ENCODE peak calls at places on chromosomes 1 and 21, in seven cellular contexts. R is fibroblast of mammary gland, A is astrocyte of the spinal cord, D is RWPE1, G is heart left ventricle, E is A549, Y is left ventricle myocardium inferior. X is an unnamed sample.

GRCh38 chr1:21229246-21230000 is 52.7 kb upstream of the EIF4G3 start:
- DNase-seq in R (peak), A (peak), D (no peak), G (no peak), E (no peak), Y (no peak), X (no peak)

GRCh38 chr21:29647353-29647781 is 292.4 kb downstream of the GRIK1 start:
- DNase-seq in R (peak), A (peak), D (no peak), G (no peak), E (no peak), Y (no peak), X (no peak)

GRCh38 chr21:45393021-45393420 is 11.9 kb upstream of the COL18A1 start:
- DNase-seq in R (no peak), A (no peak), D (no peak), G (peak), E (no peak), Y (peak), X (no peak)

GRCh38 chr21:15706686-15707085 is 23.1 kb upstream of the USP25 start:
- DNase-seq in R (peak), A (peak), D (peak), G (no peak), E (peak), Y (no peak), X (peak)

GRCh38 chr1:221316491-221317056 is 425.3 kb downstream of the DUSP10 start:
- DNase-seq in R (peak), A (peak), D (no peak), G (no peak), E (no peak), Y (no peak), X (peak)

GRCh38 chr1:238647877-238648276 is 738.5 kb upstream of the CHRM3 start:
- DNase-seq in R (peak), A (peak), D (peak), G (no peak), E (peak), Y (no peak), X (peak)

GRCh38 chr1:168443899-168444298 is 99.9 kb downstream of the XCL2 start:
- DNase-seq in R (no peak), A (no peak), D (no peak), G (no peak), E (no peak), Y (no peak), X (no peak)

GRCh38 chr1:205351984-205352713 is 4.6 kb downstream of the KLHDC8A start:
- DNase-seq in R (peak), A (no peak), D (peak), G (no peak), E (no peak), Y (no peak), X (no peak)

GRCh38 chr1:71638081-71638766 is 557.4 kb upstream of the ZRANB2 start:
- DNase-seq in R (peak), A (peak), D (no peak), G (no peak), E (no peak), Y (no peak), X (no peak)

GRCh38 chr21:18041012-18041411 is 203.6 kb upstream of the CHODL start:
- DNase-seq in R (peak), A (peak), D (no peak), G (no peak), E (no peak), Y (no peak), X (no peak)

GRCh38 chr1:203744008-203744972 is 20.7 kb upstream of the LAX1 start:
- DNase-seq in R (peak), A (peak), D (no peak), G (no peak), E (no peak), Y (peak), X (peak)

GRCh38 chr1:214422137-214422671 is 129.2 kb downstream of the PTPN14 start:
- DNase-seq in R (peak), A (peak), D (peak), G (no peak), E (no peak), Y (no peak), X (no peak)

GRCh38 chr21:45778686-45779085 is 135.2 kb downstream of the PCBP3 start:
- DNase-seq in R (no peak), A (no peak), D (no peak), G (peak), E (no peak), Y (no peak), X (no peak)

GRCh38 chr1:107795994-107796393 is 169.0 kb downstream of the VAV3 start:
- DNase-seq in R (no peak), A (no peak), D (no peak), G (no peak), E (no peak), Y (no peak), X (no peak)

GRCh38 chr1:47788761-47789160 is 208.4 kb downstream of the TRABD2B start:
- DNase-seq in R (no peak), A (no peak), D (no peak), G (no peak), E (no peak), Y (no peak), X (no peak)

GRCh38 chr1:193417945-193418744 is 231.7 kb upstream of the B3GALT2 start:
- DNase-seq in R (peak), A (peak), D (peak), G (no peak), E (no peak), Y (no peak), X (no peak)

GRCh38 chr1:191142748-191143147 is 665.1 kb upstream of the BRINP3 start:
- DNase-seq in R (no peak), A (no peak), D (no peak), G (no peak), E (no peak), Y (no peak), X (no peak)

GRCh38 chr1:168092566-168093355 is 44.0 kb downstream of the GPR161 start:
- DNase-seq in R (peak), A (no peak), D (no peak), G (no peak), E (no peak), Y (no peak), X (no peak)

GRCh38 chr1:4220362-4220761 is 320.3 kb upstream of the C1orf174 start:
- DNase-seq in R (no peak), A (no peak), D (no peak), G (no peak), E (no peak), Y (no peak), X (no peak)

GRCh38 chr1:34470406-34470805 is 284.4 kb upstream of the GJB5 start:
- DNase-seq in R (no peak), A (no peak), D (no peak), G (no peak), E (no peak), Y (no peak), X (no peak)

GRCh38 chr21:31780944-31781343 is 49.0 kb upstream of the SCAF4 start:
- DNase-seq in R (no peak), A (no peak), D (peak), G (no peak), E (no peak), Y (no peak), X (no peak)
- TF ChIP-seq CTCF in R (no peak), A (no peak), D (peak), G (no peak), E (peak), Y (no peak), X (no peak)

DNA sequence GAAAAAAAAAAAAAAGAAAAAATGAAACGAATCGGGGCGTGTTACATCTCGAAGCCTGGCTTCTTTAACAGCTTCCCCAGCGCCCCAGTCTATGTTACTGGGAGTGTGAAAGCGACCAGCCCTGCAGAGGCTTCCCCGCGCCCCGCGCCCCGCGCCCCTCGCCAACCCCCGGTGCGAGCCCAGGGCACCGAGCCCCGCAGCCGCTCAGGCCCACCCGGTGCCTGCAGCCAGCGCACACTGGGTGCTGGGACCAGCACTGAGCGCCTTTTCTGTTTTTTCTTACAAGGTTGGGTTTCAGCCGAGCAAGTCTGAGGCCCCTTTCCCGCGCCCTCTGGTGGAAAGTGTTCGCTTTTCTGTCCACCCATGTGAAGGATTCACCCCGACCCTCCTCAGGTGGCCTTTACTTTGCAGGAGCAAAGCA is 42.1 kb upstream of the ZNF496 start:
- DNase-seq in R (peak), A (peak), D (peak), G (peak), E (no peak), Y (peak), X (no peak)
- TF ChIP-seq CTCF in R (peak), A (peak), D (no peak), G (peak), E (no peak), Y (peak), X (peak)

GRCh38 chr1:234687011-234687410 is 77.0 kb upstream of the IRF2BP2 start:
- DNase-seq in R (no peak), A (no peak), D (no peak), G (no peak), E (no peak), Y (no peak), X (no peak)

GRCh38 chr1:234692961-234693360 is 83.0 kb upstream of the IRF2BP2 start:
- DNase-seq in R (no peak), A (no peak), D (no peak), G (no peak), E (no peak), Y (no peak), X (no peak)

GRCh38 chr1:234694661-234695060 is 84.7 kb upstream of the IRF2BP2 start:
- DNase-seq in R (no peak), A (no peak), D (no peak), G (no peak), E (no peak), Y (no peak), X (no peak)

GRCh38 chr1:234689236-234689635 is 79.3 kb upstream of the IRF2BP2 start:
- DNase-seq in R (no peak), A (no peak), D (no peak), G (no peak), E (no peak), Y (no peak), X (no peak)

GRCh38 chr1:234691567-234691966 is 81.6 kb upstream of the IRF2BP2 start:
- DNase-seq in R (peak), A (peak), D (peak), G (no peak), E (peak), Y (no peak), X (no peak)
- TF ChIP-seq CTCF in R (peak), A (peak), D (no peak), G (no peak), E (no peak), Y (peak), X (peak)

DNA sequence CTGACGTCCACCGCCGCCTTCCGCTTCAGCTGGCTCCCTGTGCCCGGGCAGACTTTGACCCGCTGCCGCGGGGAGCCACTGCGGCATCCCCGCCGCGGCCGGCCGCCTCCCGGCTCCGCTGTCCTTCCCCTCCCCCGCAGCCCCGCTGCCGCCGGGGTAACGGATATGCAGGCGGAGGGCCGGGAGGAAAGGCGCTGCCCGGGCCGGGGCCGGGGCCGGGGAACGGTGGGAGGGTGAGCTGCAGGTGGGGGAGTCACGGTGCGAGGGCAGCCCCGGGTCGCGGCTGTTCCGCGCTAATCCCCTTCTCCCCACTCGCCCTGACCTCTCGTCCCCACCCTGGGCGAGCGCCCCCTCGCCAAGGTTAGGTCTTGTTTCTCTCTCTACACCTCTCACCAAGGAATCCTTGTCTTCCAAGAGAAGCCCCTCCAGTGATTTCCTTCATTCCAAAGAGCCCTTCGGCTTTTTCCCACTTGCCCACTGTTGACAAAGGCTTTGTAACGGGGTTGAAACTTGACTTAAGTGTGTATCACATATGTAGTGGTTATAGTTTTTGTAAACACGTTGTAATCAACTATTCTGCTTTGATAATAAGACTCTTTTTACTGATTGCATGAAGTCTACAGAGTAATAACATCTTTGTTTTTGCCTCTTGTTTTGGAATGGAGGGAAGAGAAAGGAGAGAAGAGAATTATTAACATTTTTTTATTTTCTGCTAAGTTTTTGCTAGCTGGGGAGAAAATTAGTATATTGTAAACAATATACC is 685 bp downstream of the XPR1 start:
- DNase-seq in R (no peak), A (peak), D (peak), G (peak), E (peak), Y (peak), X (no peak)
- TF ChIP-seq CTCF in R (no peak), A (peak), D (no peak), G (no peak), E (peak), Y (no peak), X (peak)

GRCh38 chr1:96966536-96967138 is 245.1 kb downstream of the PTBP2 start:
- DNase-seq in R (peak), A (peak), D (peak), G (peak), E (peak), Y (peak), X (no peak)
- TF ChIP-seq CTCF in R (peak), A (peak), D (peak), G (peak), E (peak), Y (peak), X (peak)

GRCh38 chr1:246182149-246182851 is 324.8 kb downstream of the SMYD3 start:
- DNase-seq in R (no peak), A (no peak), D (no peak), G (no peak), E (no peak), Y (no peak), X (no peak)
- TF ChIP-seq CTCF in R (no peak), A (no peak), D (no peak), G (no peak), E (no peak), Y (no peak), X (no peak)

GRCh38 chr1:160768295-160768657 is 27.7 kb upstream of the LY9 start:
- DNase-seq in R (no peak), A (no peak), D (no peak), G (peak), E (no peak), Y (peak), X (no peak)
- TF ChIP-seq CTCF in R (peak), A (no peak), D (no peak), G (no peak), E (peak), Y (peak), X (peak)

GRCh38 chr1:45455162-45455561 is 35.8 kb downstream of the TESK2 start:
- DNase-seq in R (no peak), A (no peak), D (no peak), G (no peak), E (no peak), Y (no peak), X (no peak)
- TF ChIP-seq CTCF in R (no peak), A (no peak), D (no peak), G (no peak), E (no peak), Y (no peak), X (no peak)

DNA sequence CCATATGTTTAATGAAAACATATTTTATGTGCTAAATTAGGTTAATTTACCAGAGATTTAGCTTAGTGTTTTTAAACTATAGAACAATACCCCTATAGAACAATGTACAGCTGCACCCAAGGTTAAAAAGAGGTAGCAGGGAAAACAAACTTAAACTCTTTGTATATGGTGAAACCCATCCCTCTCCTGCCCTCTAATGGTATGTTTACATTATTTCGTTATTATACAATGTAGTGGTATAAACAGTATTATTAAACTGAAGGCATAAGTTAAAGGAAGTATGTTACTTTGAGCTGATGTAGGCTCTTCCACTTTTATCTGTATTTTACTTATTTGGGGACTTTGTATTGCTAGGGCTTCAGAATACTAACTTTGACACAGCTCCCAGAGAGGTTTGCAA is 16.7 kb upstream of the ZYG11A start:
- DNase-seq in R (peak), A (no peak), D (peak), G (no peak), E (no peak), Y (no peak), X (no peak)
- TF ChIP-seq CTCF in R (peak), A (peak), D (peak), G (no peak), E (peak), Y (no peak), X (no peak)